ENCODE peak calls at places on chromosomes 12 and 14, in nine cellular contexts. One of them, this sample, is unnamed.

GRCh38 chr14:35877276-35877675 is 51.1 kb downstream of the BRMS1L start:
- ATAC-seq in left cardiac atrium: peak; percentile 65
- ATAC-seq in aorta: no peak
- ATAC-seq in activated CD8-positive, alpha-beta T cell treated with anti-CD3 and anti-CD28 coated beads, Interleukin-2, amount 10 ng/mL, durations not matched to agents 7 days and 5 days: no peak
- ATAC-seq in mucosa of descending colon: peak; percentile 86
- ATAC-seq in activated naive CD8-positive, alpha-beta T cell treated with anti-CD3 and anti-CD28 coated beads, Interleukin-2, amount 10 ng/mL, durations not matched to agents 7 days and 5 days: no peak
- ATAC-seq in upper lobe of right lung: peak; percentile 75
- ATAC-seq in Panc1: no peak
- ATAC-seq in CD8-positive, alpha-beta T cell: no peak
- ATAC-seq in this sample: peak; percentile 62

GRCh38 chr12:32069071-32069470 is 37.6 kb upstream of the BICD1 start:
- ATAC-seq in activated CD8-positive, alpha-beta T cell treated with anti-CD3 and anti-CD28 coated beads, Interleukin-2, amount 10 ng/mL, durations not matched to agents 7 days and 5 days: no peak
- ATAC-seq in CD8-positive, alpha-beta T cell: no peak
- ATAC-seq in mucosa of descending colon: peak; percentile 92
- ATAC-seq in activated naive CD8-positive, alpha-beta T cell treated with anti-CD3 and anti-CD28 coated beads, Interleukin-2, amount 10 ng/mL, durations not matched to agents 7 days and 5 days: no peak
- ATAC-seq in left cardiac atrium: no peak
- ATAC-seq in upper lobe of right lung: no peak
- ATAC-seq in aorta: no peak
- ATAC-seq in Panc1: no peak
- ATAC-seq in this sample: no peak

GRCh38 chr12:108649668-108650067 is 16.0 kb upstream of the SELPLG start:
- ATAC-seq in CD8-positive, alpha-beta T cell: no peak
- ATAC-seq in mucosa of descending colon: no peak
- ATAC-seq in activated naive CD8-positive, alpha-beta T cell treated with anti-CD3 and anti-CD28 coated beads, Interleukin-2, amount 10 ng/mL, durations not matched to agents 7 days and 5 days: peak; percentile 21
- ATAC-seq in left cardiac atrium: peak; percentile 60
- ATAC-seq in upper lobe of right lung: no peak
- ATAC-seq in aorta: no peak
- ATAC-seq in Panc1: no peak
- ATAC-seq in activated CD8-positive, alpha-beta T cell treated with anti-CD3 and anti-CD28 coated beads, Interleukin-2, amount 10 ng/mL, durations not matched to agents 7 days and 5 days: no peak
- ATAC-seq in this sample: no peak

GRCh38 chr12:30905483-30906009 is 21.0 kb upstream of the TSPAN11 start:
- ATAC-seq in CD8-positive, alpha-beta T cell: no peak
- ATAC-seq in mucosa of descending colon: no peak
- ATAC-seq in upper lobe of right lung: no peak
- ATAC-seq in activated naive CD8-positive, alpha-beta T cell treated with anti-CD3 and anti-CD28 coated beads, Interleukin-2, amount 10 ng/mL, durations not matched to agents 7 days and 5 days: no peak
- ATAC-seq in left cardiac atrium: no peak
- ATAC-seq in aorta: no peak
- ATAC-seq in activated CD8-positive, alpha-beta T cell treated with anti-CD3 and anti-CD28 coated beads, Interleukin-2, amount 10 ng/mL, durations not matched to agents 7 days and 5 days: no peak
- ATAC-seq in Panc1: no peak
- ATAC-seq in this sample: no peak

GRCh38 chr14:71576472-71576871 is 355.8 kb upstream of the RGS6 start:
- ATAC-seq in activated naive CD8-positive, alpha-beta T cell treated with anti-CD3 and anti-CD28 coated beads, Interleukin-2, amount 10 ng/mL, durations not matched to agents 7 days and 5 days: no peak
- ATAC-seq in mucosa of descending colon: no peak
- ATAC-seq in CD8-positive, alpha-beta T cell: no peak
- ATAC-seq in Panc1: no peak
- ATAC-seq in upper lobe of right lung: no peak
- ATAC-seq in activated CD8-positive, alpha-beta T cell treated with anti-CD3 and anti-CD28 coated beads, Interleukin-2, amount 10 ng/mL, durations not matched to agents 7 days and 5 days: no peak
- ATAC-seq in aorta: no peak
- ATAC-seq in left cardiac atrium: no peak
- ATAC-seq in this sample: no peak

GRCh38 chr12:25377475-25378179 is 126.9 kb upstream of the KRAS start:
- ATAC-seq in activated naive CD8-positive, alpha-beta T cell treated with anti-CD3 and anti-CD28 coated beads, Interleukin-2, amount 10 ng/mL, durations not matched to agents 7 days and 5 days: peak; percentile 95
- ATAC-seq in activated CD8-positive, alpha-beta T cell treated with anti-CD3 and anti-CD28 coated beads, Interleukin-2, amount 10 ng/mL, durations not matched to agents 7 days and 5 days: peak; percentile 76
- ATAC-seq in aorta: no peak
- ATAC-seq in Panc1: no peak
- ATAC-seq in CD8-positive, alpha-beta T cell: peak; percentile 92
- ATAC-seq in upper lobe of right lung: peak; percentile 89
- ATAC-seq in left cardiac atrium: peak; percentile 38
- ATAC-seq in mucosa of descending colon: peak; percentile 92
- ATAC-seq in this sample: peak; percentile 67

GRCh38 chr14:68266998-68267397 is 447.4 kb downstream of the RAD51B start:
- ATAC-seq in activated CD8-positive, alpha-beta T cell treated with anti-CD3 and anti-CD28 coated beads, Interleukin-2, amount 10 ng/mL, durations not matched to agents 7 days and 5 days: no peak
- ATAC-seq in left cardiac atrium: no peak
- ATAC-seq in CD8-positive, alpha-beta T cell: no peak
- ATAC-seq in upper lobe of right lung: no peak
- ATAC-seq in aorta: no peak
- ATAC-seq in activated naive CD8-positive, alpha-beta T cell treated with anti-CD3 and anti-CD28 coated beads, Interleukin-2, amount 10 ng/mL, durations not matched to agents 7 days and 5 days: no peak
- ATAC-seq in Panc1: no peak
- ATAC-seq in mucosa of descending colon: no peak
- ATAC-seq in this sample: no peak

GRCh38 chr12:126747530-126748149 is 1519.3 kb upstream of the TMEM132C start:
- ATAC-seq in CD8-positive, alpha-beta T cell: no peak
- ATAC-seq in mucosa of descending colon: peak; percentile 54
- ATAC-seq in aorta: no peak
- ATAC-seq in activated naive CD8-positive, alpha-beta T cell treated with anti-CD3 and anti-CD28 coated beads, Interleukin-2, amount 10 ng/mL, durations not matched to agents 7 days and 5 days: no peak
- ATAC-seq in Panc1: no peak
- ATAC-seq in activated CD8-positive, alpha-beta T cell treated with anti-CD3 and anti-CD28 coated beads, Interleukin-2, amount 10 ng/mL, durations not matched to agents 7 days and 5 days: no peak
- ATAC-seq in upper lobe of right lung: peak; percentile 84
- ATAC-seq in left cardiac atrium: peak; percentile 49
- ATAC-seq in this sample: peak; percentile 58

GRCh38 chr14:106318700-106319099 is 792.3 kb downstream of the TMEM121 start:
- ATAC-seq in mucosa of descending colon: no peak
- ATAC-seq in activated naive CD8-positive, alpha-beta T cell treated with anti-CD3 and anti-CD28 coated beads, Interleukin-2, amount 10 ng/mL, durations not matched to agents 7 days and 5 days: no peak
- ATAC-seq in Panc1: no peak
- ATAC-seq in left cardiac atrium: no peak
- ATAC-seq in upper lobe of right lung: peak; percentile 36
- ATAC-seq in aorta: no peak
- ATAC-seq in CD8-positive, alpha-beta T cell: peak; percentile 59
- ATAC-seq in activated CD8-positive, alpha-beta T cell treated with anti-CD3 and anti-CD28 coated beads, Interleukin-2, amount 10 ng/mL, durations not matched to agents 7 days and 5 days: no peak
- ATAC-seq in this sample: no peak

GRCh38 chr14:50002926-50003212 is 110.0 kb downstream of the ARF6 start:
- ATAC-seq in upper lobe of right lung: no peak
- ATAC-seq in Panc1: no peak
- ATAC-seq in mucosa of descending colon: no peak
- ATAC-seq in CD8-positive, alpha-beta T cell: no peak
- ATAC-seq in activated naive CD8-positive, alpha-beta T cell treated with anti-CD3 and anti-CD28 coated beads, Interleukin-2, amount 10 ng/mL, durations not matched to agents 7 days and 5 days: no peak
- ATAC-seq in aorta: no peak
- ATAC-seq in activated CD8-positive, alpha-beta T cell treated with anti-CD3 and anti-CD28 coated beads, Interleukin-2, amount 10 ng/mL, durations not matched to agents 7 days and 5 days: no peak
- ATAC-seq in left cardiac atrium: no peak
- ATAC-seq in this sample: no peak

GRCh38 chr12:71045781-71046180 is 112.0 kb downstream of the TSPAN8 start:
- ATAC-seq in activated naive CD8-positive, alpha-beta T cell treated with anti-CD3 and anti-CD28 coated beads, Interleukin-2, amount 10 ng/mL, durations not matched to agents 7 days and 5 days: no peak
- ATAC-seq in upper lobe of right lung: no peak
- ATAC-seq in Panc1: no peak
- ATAC-seq in CD8-positive, alpha-beta T cell: no peak
- ATAC-seq in activated CD8-positive, alpha-beta T cell treated with anti-CD3 and anti-CD28 coated beads, Interleukin-2, amount 10 ng/mL, durations not matched to agents 7 days and 5 days: no peak
- ATAC-seq in left cardiac atrium: peak; percentile 58
- ATAC-seq in mucosa of descending colon: peak; percentile 45
- ATAC-seq in aorta: peak; percentile 19
- ATAC-seq in this sample: no peak

GRCh38 chr14:91947196-91948184 is at the start of gene FBLN5:
- ATAC-seq in activated CD8-positive, alpha-beta T cell treated with anti-CD3 and anti-CD28 coated beads, Interleukin-2, amount 10 ng/mL, durations not matched to agents 7 days and 5 days: peak; percentile 80
- ATAC-seq in left cardiac atrium: peak; percentile 92
- ATAC-seq in mucosa of descending colon: peak; percentile 80
- ATAC-seq in upper lobe of right lung: peak; percentile 94
- ATAC-seq in activated naive CD8-positive, alpha-beta T cell treated with anti-CD3 and anti-CD28 coated beads, Interleukin-2, amount 10 ng/mL, durations not matched to agents 7 days and 5 days: peak; percentile 62
- ATAC-seq in aorta: peak; percentile 88
- ATAC-seq in CD8-positive, alpha-beta T cell: peak; percentile 63
- ATAC-seq in Panc1: peak; percentile 62
- ATAC-seq in this sample: peak; percentile 67

GRCh38 chr14:31510222-31510621 is 22.4 kb upstream of the GPR33 start:
- ATAC-seq in activated CD8-positive, alpha-beta T cell treated with anti-CD3 and anti-CD28 coated beads, Interleukin-2, amount 10 ng/mL, durations not matched to agents 7 days and 5 days: no peak
- ATAC-seq in Panc1: no peak
- ATAC-seq in mucosa of descending colon: no peak
- ATAC-seq in left cardiac atrium: no peak
- ATAC-seq in CD8-positive, alpha-beta T cell: no peak
- ATAC-seq in aorta: no peak
- ATAC-seq in upper lobe of right lung: no peak
- ATAC-seq in activated naive CD8-positive, alpha-beta T cell treated with anti-CD3 and anti-CD28 coated beads, Interleukin-2, amount 10 ng/mL, durations not matched to agents 7 days and 5 days: no peak
- ATAC-seq in this sample: no peak

GRCh38 chr12:4153343-4153892 is 120.1 kb upstream of the CCND2 start:
- ATAC-seq in mucosa of descending colon: peak; percentile 92
- ATAC-seq in CD8-positive, alpha-beta T cell: peak; percentile 58
- ATAC-seq in Panc1: no peak
- ATAC-seq in activated naive CD8-positive, alpha-beta T cell treated with anti-CD3 and anti-CD28 coated beads, Interleukin-2, amount 10 ng/mL, durations not matched to agents 7 days and 5 days: peak; percentile 90
- ATAC-seq in left cardiac atrium: peak; percentile 57
- ATAC-seq in upper lobe of right lung: peak; percentile 60
- ATAC-seq in activated CD8-positive, alpha-beta T cell treated with anti-CD3 and anti-CD28 coated beads, Interleukin-2, amount 10 ng/mL, durations not matched to agents 7 days and 5 days: peak; percentile 91
- ATAC-seq in aorta: no peak
- ATAC-seq in this sample: peak; percentile 43

GRCh38 chr14:81458352-81458751 is 58.2 kb upstream of the STON2 start:
- ATAC-seq in left cardiac atrium: no peak
- ATAC-seq in Panc1: no peak
- ATAC-seq in CD8-positive, alpha-beta T cell: no peak
- ATAC-seq in aorta: no peak
- ATAC-seq in activated CD8-positive, alpha-beta T cell treated with anti-CD3 and anti-CD28 coated beads, Interleukin-2, amount 10 ng/mL, durations not matched to agents 7 days and 5 days: no peak
- ATAC-seq in activated naive CD8-positive, alpha-beta T cell treated with anti-CD3 and anti-CD28 coated beads, Interleukin-2, amount 10 ng/mL, durations not matched to agents 7 days and 5 days: peak; percentile 73
- ATAC-seq in upper lobe of right lung: no peak
- ATAC-seq in mucosa of descending colon: no peak
- ATAC-seq in this sample: no peak

GRCh38 chr14:72666610-72667009 is 227.3 kb downstream of the DPF3 start:
- ATAC-seq in mucosa of descending colon: no peak
- ATAC-seq in Panc1: no peak
- ATAC-seq in aorta: no peak
- ATAC-seq in activated naive CD8-positive, alpha-beta T cell treated with anti-CD3 and anti-CD28 coated beads, Interleukin-2, amount 10 ng/mL, durations not matched to agents 7 days and 5 days: no peak
- ATAC-seq in upper lobe of right lung: no peak
- ATAC-seq in CD8-positive, alpha-beta T cell: no peak
- ATAC-seq in activated CD8-positive, alpha-beta T cell treated with anti-CD3 and anti-CD28 coated beads, Interleukin-2, amount 10 ng/mL, durations not matched to agents 7 days and 5 days: no peak
- ATAC-seq in left cardiac atrium: peak; percentile 76
- ATAC-seq in this sample: no peak

GRCh38 chr12:92121826-92122225 is 23.8 kb downstream of the BTG1 start:
- ATAC-seq in activated CD8-positive, alpha-beta T cell treated with anti-CD3 and anti-CD28 coated beads, Interleukin-2, amount 10 ng/mL, durations not matched to agents 7 days and 5 days: peak; percentile 23
- ATAC-seq in mucosa of descending colon: peak; percentile 27
- ATAC-seq in aorta: no peak
- ATAC-seq in upper lobe of right lung: peak; percentile 95
- ATAC-seq in Panc1: no peak
- ATAC-seq in left cardiac atrium: no peak
- ATAC-seq in CD8-positive, alpha-beta T cell: no peak
- ATAC-seq in activated naive CD8-positive, alpha-beta T cell treated with anti-CD3 and anti-CD28 coated beads, Interleukin-2, amount 10 ng/mL, durations not matched to agents 7 days and 5 days: no peak
- ATAC-seq in this sample: no peak

GRCh38 chr14:21057803-21058675 is at the start of gene RNASE8:
- ATAC-seq in activated CD8-positive, alpha-beta T cell treated with anti-CD3 and anti-CD28 coated beads, Interleukin-2, amount 10 ng/mL, durations not matched to agents 7 days and 5 days: peak; percentile 33
- ATAC-seq in mucosa of descending colon: no peak
- ATAC-seq in upper lobe of right lung: peak; percentile 15
- ATAC-seq in Panc1: no peak
- ATAC-seq in left cardiac atrium: peak; percentile 51
- ATAC-seq in activated naive CD8-positive, alpha-beta T cell treated with anti-CD3 and anti-CD28 coated beads, Interleukin-2, amount 10 ng/mL, durations not matched to agents 7 days and 5 days: no peak
- ATAC-seq in aorta: peak; percentile 40
- ATAC-seq in CD8-positive, alpha-beta T cell: no peak
- ATAC-seq in this sample: no peak

GRCh38 chr12:32488132-32488531 is 88.8 kb downstream of the FGD4 start:
- ATAC-seq in activated naive CD8-positive, alpha-beta T cell treated with anti-CD3 and anti-CD28 coated beads, Interleukin-2, amount 10 ng/mL, durations not matched to agents 7 days and 5 days: no peak
- ATAC-seq in Panc1: no peak
- ATAC-seq in CD8-positive, alpha-beta T cell: no peak
- ATAC-seq in upper lobe of right lung: no peak
- ATAC-seq in left cardiac atrium: no peak
- ATAC-seq in activated CD8-positive, alpha-beta T cell treated with anti-CD3 and anti-CD28 coated beads, Interleukin-2, amount 10 ng/mL, durations not matched to agents 7 days and 5 days: no peak
- ATAC-seq in aorta: no peak
- ATAC-seq in mucosa of descending colon: no peak
- ATAC-seq in this sample: no peak

GRCh38 chr12:32285484-32285883 is 113.9 kb upstream of the FGD4 start:
- ATAC-seq in activated CD8-positive, alpha-beta T cell treated with anti-CD3 and anti-CD28 coated beads, Interleukin-2, amount 10 ng/mL, durations not matched to agents 7 days and 5 days: no peak
- ATAC-seq in Panc1: no peak
- ATAC-seq in upper lobe of right lung: no peak
- ATAC-seq in left cardiac atrium: no peak
- ATAC-seq in CD8-positive, alpha-beta T cell: no peak
- ATAC-seq in mucosa of descending colon: no peak
- ATAC-seq in activated naive CD8-positive, alpha-beta T cell treated with anti-CD3 and anti-CD28 coated beads, Interleukin-2, amount 10 ng/mL, durations not matched to agents 7 days and 5 days: no peak
- ATAC-seq in aorta: no peak
- ATAC-seq in this sample: no peak

GRCh38 chr14:54727929-54728328 is 161.0 kb downstream of the SAMD4A start:
- ATAC-seq in activated CD8-positive, alpha-beta T cell treated with anti-CD3 and anti-CD28 coated beads, Interleukin-2, amount 10 ng/mL, durations not matched to agents 7 days and 5 days: no peak
- ATAC-seq in aorta: peak; percentile 64
- ATAC-seq in mucosa of descending colon: no peak
- ATAC-seq in CD8-positive, alpha-beta T cell: no peak
- ATAC-seq in Panc1: no peak
- ATAC-seq in left cardiac atrium: no peak
- ATAC-seq in activated naive CD8-positive, alpha-beta T cell treated with anti-CD3 and anti-CD28 coated beads, Interleukin-2, amount 10 ng/mL, durations not matched to agents 7 days and 5 days: no peak
- ATAC-seq in upper lobe of right lung: peak; percentile 20
- ATAC-seq in this sample: no peak

GRCh38 chr14:24340606-24341005 is 815 bp upstream of the RIPK3 start:
- ATAC-seq in upper lobe of right lung: no peak
- ATAC-seq in activated CD8-positive, alpha-beta T cell treated with anti-CD3 and anti-CD28 coated beads, Interleukin-2, amount 10 ng/mL, durations not matched to agents 7 days and 5 days: no peak
- ATAC-seq in activated naive CD8-positive, alpha-beta T cell treated with anti-CD3 and anti-CD28 coated beads, Interleukin-2, amount 10 ng/mL, durations not matched to agents 7 days and 5 days: no peak
- ATAC-seq in left cardiac atrium: no peak
- ATAC-seq in CD8-positive, alpha-beta T cell: no peak
- ATAC-seq in aorta: no peak
- ATAC-seq in mucosa of descending colon: no peak
- ATAC-seq in Panc1: no peak
- ATAC-seq in this sample: no peak

GRCh38 chr12:101498252-101498651 is 23.1 kb downstream of the SPIC start:
- ATAC-seq in left cardiac atrium: no peak
- ATAC-seq in Panc1: no peak
- ATAC-seq in activated CD8-positive, alpha-beta T cell treated with anti-CD3 and anti-CD28 coated beads, Interleukin-2, amount 10 ng/mL, durations not matched to agents 7 days and 5 days: no peak
- ATAC-seq in aorta: no peak
- ATAC-seq in upper lobe of right lung: no peak
- ATAC-seq in CD8-positive, alpha-beta T cell: no peak
- ATAC-seq in activated naive CD8-positive, alpha-beta T cell treated with anti-CD3 and anti-CD28 coated beads, Interleukin-2, amount 10 ng/mL, durations not matched to agents 7 days and 5 days: no peak
- ATAC-seq in mucosa of descending colon: no peak
- ATAC-seq in this sample: no peak

GRCh38 chr12:101325590-101325989 is 45.7 kb downstream of the UTP20 start:
- ATAC-seq in Panc1: no peak
- ATAC-seq in activated naive CD8-positive, alpha-beta T cell treated with anti-CD3 and anti-CD28 coated beads, Interleukin-2, amount 10 ng/mL, durations not matched to agents 7 days and 5 days: no peak
- ATAC-seq in CD8-positive, alpha-beta T cell: no peak
- ATAC-seq in upper lobe of right lung: no peak
- ATAC-seq in left cardiac atrium: no peak
- ATAC-seq in mucosa of descending colon: no peak
- ATAC-seq in activated CD8-positive, alpha-beta T cell treated with anti-CD3 and anti-CD28 coated beads, Interleukin-2, amount 10 ng/mL, durations not matched to agents 7 days and 5 days: no peak
- ATAC-seq in aorta: no peak
- ATAC-seq in this sample: no peak

GRCh38 chr14:55938249-55938791 is 179.9 kb upstream of the PELI2 start:
- ATAC-seq in CD8-positive, alpha-beta T cell: no peak
- ATAC-seq in Panc1: no peak
- ATAC-seq in activated CD8-positive, alpha-beta T cell treated with anti-CD3 and anti-CD28 coated beads, Interleukin-2, amount 10 ng/mL, durations not matched to agents 7 days and 5 days: no peak
- ATAC-seq in left cardiac atrium: peak; percentile 80
- ATAC-seq in activated naive CD8-positive, alpha-beta T cell treated with anti-CD3 and anti-CD28 coated beads, Interleukin-2, amount 10 ng/mL, durations not matched to agents 7 days and 5 days: no peak
- ATAC-seq in upper lobe of right lung: no peak
- ATAC-seq in aorta: no peak
- ATAC-seq in mucosa of descending colon: no peak
- ATAC-seq in this sample: peak; percentile 93

GRCh38 chr14:65772901-65773574 is 360.5 kb downstream of the FUT8 start:
- ATAC-seq in upper lobe of right lung: peak; percentile 51
- ATAC-seq in activated naive CD8-positive, alpha-beta T cell treated with anti-CD3 and anti-CD28 coated beads, Interleukin-2, amount 10 ng/mL, durations not matched to agents 7 days and 5 days: no peak
- ATAC-seq in aorta: no peak
- ATAC-seq in activated CD8-positive, alpha-beta T cell treated with anti-CD3 and anti-CD28 coated beads, Interleukin-2, amount 10 ng/mL, durations not matched to agents 7 days and 5 days: no peak
- ATAC-seq in left cardiac atrium: peak; percentile 53
- ATAC-seq in CD8-positive, alpha-beta T cell: no peak
- ATAC-seq in Panc1: no peak
- ATAC-seq in mucosa of descending colon: peak; percentile 91
- ATAC-seq in this sample: no peak